ENCODE peak calls at places on chromosomes 1 and 21, in seven cellular contexts. D is IMR-90, P is H9, L is neuronal stem cell, I is mesenchymal stem cell, V is mesendoderm, C is H1. T is an unnamed sample.

GRCh38 chr1:200890818-200891773 is 3.6 kb upstream of the INAVA start:
- DNase-seq in C (no peak), P (peak), I (peak), V (peak), D (peak), L (peak), T (peak)

GRCh38 chr1:23807453-23807852 is 6.9 kb upstream of the GALE start:
- DNase-seq in P (no peak), L (no peak), I (no peak), C (no peak), V (no peak), D (no peak), T (no peak)

GRCh38 chr21:32382108-32382601 is 10.7 kb downstream of the URB1 start:
- DNase-seq in L (no peak), D (peak), C (no peak), P (no peak), I (no peak), V (no peak), T (no peak)

GRCh38 chr21:17514124-17514481 is 1.3 kb downstream of the CXADR start:
- DNase-seq in D (no peak), V (peak), P (peak), C (peak), I (no peak), L (peak), T (no peak)

GRCh38 chr1:232407120-232407519 is 222.8 kb downstream of the SIPA1L2 start:
- DNase-seq in L (no peak), D (no peak), V (no peak), P (no peak), I (no peak), C (no peak), T (no peak)

GRCh38 chr1:9442266-9442846 is 96.9 kb upstream of the SLC25A33 start:
- DNase-seq in C (no peak), P (no peak), V (peak), I (peak), D (peak), L (no peak), T (peak)

GRCh38 chr1:85224734-85225623 is 24.2 kb upstream of the SYDE2 start:
- DNase-seq in D (peak), V (peak), P (peak), I (peak), L (no peak), C (peak), T (peak)

GRCh38 chr1:116448785-116449385 is 75.8 kb downstream of the ATP1A1 start:
- DNase-seq in P (no peak), V (no peak), I (peak), L (no peak), D (peak), C (no peak), T (peak)

GRCh38 chr1:41456847-41457540 is 27.5 kb downstream of the EDN2 start:
- DNase-seq in L (no peak), V (no peak), C (no peak), P (no peak), I (no peak), D (no peak), T (no peak)

GRCh38 chr1:43634729-43635128 is 15.2 kb upstream of the KDM4A start:
- DNase-seq in I (no peak), L (no peak), P (peak), C (no peak), D (no peak), V (peak), T (peak)

GRCh38 chr1:34407140-34407539 is 230.4 kb downstream of the C1orf94 start:
- DNase-seq in L (no peak), P (no peak), V (no peak), I (no peak), C (no peak), D (no peak), T (peak)

GRCh38 chr1:28091043-28091781 is 2.8 kb upstream of the EYA3 start:
- DNase-seq in L (peak), V (peak), I (peak), D (peak), P (peak), C (no peak), T (peak)

GRCh38 chr1:171366099-171366498 is 52.1 kb downstream of the FMO4 start:
- DNase-seq in V (no peak), I (no peak), L (no peak), P (no peak), D (no peak), C (no peak), T (peak)

GRCh38 chr21:41664881-41665765 is 101.7 kb downstream of the RIPK4 start:
- DNase-seq in C (no peak), D (peak), V (no peak), L (no peak), P (no peak), I (no peak), T (no peak)

GRCh38 chr1:20470174-20470573 is 15.8 kb downstream of the CAMK2N1 start:
- DNase-seq in V (no peak), D (no peak), P (no peak), C (no peak), I (no peak), L (no peak), T (no peak)

GRCh38 chr21:45292399-45293213 is 4.9 kb upstream of the POFUT2 start:
- DNase-seq in P (peak), C (peak), D (peak), L (peak), I (peak), V (peak), T (peak)

GRCh38 chr1:84267476-84267875 is 34.0 kb upstream of the SAMD13 start:
- DNase-seq in D (no peak), I (no peak), L (no peak), V (no peak), P (no peak), C (no peak), T (no peak)

GRCh38 chr21:21156919-21157318 is 158.7 kb downstream of the NCAM2 start:
- DNase-seq in V (no peak), C (no peak), L (no peak), D (peak), I (no peak), P (no peak), T (no peak)

GRCh38 chr1:118479351-118479750 is 294.3 kb upstream of the SPAG17 start:
- DNase-seq in L (no peak), P (no peak), V (no peak), D (no peak), C (no peak), I (no peak), T (no peak)

GRCh38 chr1:205421728-205422127 is at the start of gene LEMD1:
- DNase-seq in V (no peak), L (no peak), C (no peak), D (no peak), I (no peak), P (no peak), T (no peak)

GRCh38 chr1:234914606-234915290 is 213.9 kb downstream of the TOMM20 start:
- DNase-seq in P (no peak), V (no peak), L (no peak), D (no peak), I (no peak), C (no peak), T (no peak)

GRCh38 chr1:25561426-25562100 is 18.2 kb downstream of the LDLRAP1 start:
- DNase-seq in L (no peak), D (no peak), I (no peak), V (no peak), P (no peak), C (no peak), T (no peak)

GRCh38 chr1:7218210-7218832 is 433.1 kb downstream of the CAMTA1 start:
- DNase-seq in C (peak), V (peak), L (peak), P (peak), D (peak), I (peak), T (peak)

GRCh38 chr1:177857285-177857684 is 112.6 kb downstream of the SEC16B start:
- DNase-seq in V (no peak), D (no peak), L (no peak), C (no peak), P (no peak), I (no peak), T (no peak)

GRCh38 chr1:2379733-2380404 is 11.5 kb downstream of the MORN1 start:
- DNase-seq in D (no peak), C (no peak), I (no peak), L (no peak), V (no peak), P (no peak), T (no peak)

GRCh38 chr1:27773732-27774445 is 870 bp downstream of the STX12 start:
- DNase-seq in L (peak), P (no peak), C (no peak), V (peak), D (peak), I (peak), T (no peak)

GRCh38 chr1:202162418-202163280 is 2.2 kb upstream of the PTPN7 start:
- DNase-seq in L (no peak), C (no peak), D (no peak), P (peak), V (no peak), I (no peak), T (no peak)

GRCh38 chr1:74652711-74653131 is 20.9 kb downstream of the ERICH3 start:
- DNase-seq in D (peak), V (no peak), L (no peak), I (peak), C (no peak), P (no peak), T (no peak)

GRCh38 chr1:226526801-226527595 is 21.6 kb upstream of the STUM start:
- DNase-seq in L (peak), C (no peak), I (peak), P (peak), D (peak), V (peak), T (peak)

GRCh38 chr1:228097333-228098081 is 5.6 kb downstream of the C1orf35 start:
- DNase-seq in P (peak), L (no peak), D (no peak), I (no peak), C (no peak), V (no peak), T (no peak)

GRCh38 chr1:151799179-151800022 is 5.8 kb downstream of the LINGO4 start:
- DNase-seq in C (no peak), L (no peak), P (peak), D (no peak), V (no peak), I (no peak), T (peak)

GRCh38 chr1:113444857-113445256 is 54.5 kb downstream of the MAGI3 start:
- DNase-seq in V (no peak), C (no peak), P (no peak), D (no peak), I (no peak), L (no peak), T (no peak)

GRCh38 chr1:151620286-151620685 is 8.4 kb downstream of the SNX27 start:
- DNase-seq in L (no peak), P (no peak), V (no peak), I (peak), D (peak), C (no peak), T (no peak)

DNA sequence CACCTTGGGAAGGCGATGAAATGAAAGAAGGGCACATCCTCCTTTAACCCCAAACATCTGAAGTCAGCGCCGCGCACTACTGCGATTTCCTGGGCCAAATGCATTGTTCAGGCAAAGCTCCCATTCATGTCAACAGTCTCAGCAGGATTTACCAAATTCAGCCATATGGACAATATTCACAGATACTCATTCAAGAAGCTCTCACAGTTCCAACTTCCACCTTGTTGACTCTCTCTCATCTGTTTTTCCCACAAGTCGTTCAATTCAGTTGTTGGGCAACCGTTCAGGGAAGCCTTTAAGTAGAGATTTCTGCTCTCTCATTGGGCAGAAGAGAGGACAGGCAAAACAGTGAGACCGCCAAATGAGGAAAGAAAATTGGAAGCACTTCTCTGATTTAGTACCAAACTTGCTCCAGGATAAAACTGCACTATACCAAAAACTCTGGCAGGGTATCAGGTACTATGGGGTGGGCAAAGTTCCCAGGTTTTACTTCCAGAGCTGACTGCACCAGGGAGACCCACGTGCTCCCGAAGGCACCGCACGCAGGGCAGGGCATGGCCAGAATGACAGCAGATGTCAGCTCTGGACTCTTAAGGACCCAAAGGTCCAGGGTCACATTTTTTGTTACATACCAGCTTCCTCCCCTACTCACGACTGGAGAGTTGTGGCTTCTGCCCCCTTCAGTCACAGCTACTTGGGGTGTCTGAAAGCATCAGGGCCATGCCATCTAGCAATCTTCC is 668.8 kb downstream of the KIF26B start:
- DNase-seq in V (no peak), P (no peak), C (no peak), D (no peak), I (no peak), L (no peak), T (no peak)
- H3K18ac ChIP-seq in V (no peak), P (no peak), C (no peak), D (peak), I (no peak), L (no peak), T (peak)

DNA sequence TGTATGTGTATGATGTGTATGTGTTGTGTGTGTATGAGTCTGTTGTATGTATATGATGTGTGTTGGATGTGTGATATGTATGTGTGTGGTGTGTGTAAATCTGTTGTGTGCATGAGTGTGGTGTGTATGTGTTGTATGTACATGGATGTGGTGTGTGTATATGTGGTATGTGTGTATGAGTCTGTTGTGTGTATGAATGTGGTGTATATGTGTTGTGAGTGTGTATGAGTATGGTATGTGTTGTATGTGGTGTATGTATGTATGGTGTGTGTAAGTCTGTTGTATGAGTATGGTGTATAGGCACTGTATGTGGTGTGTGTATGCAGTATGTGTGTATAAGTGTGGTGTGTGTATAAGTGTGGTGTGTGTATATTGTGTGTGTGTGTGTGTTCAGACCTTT is 95.0 kb downstream of the PLXNA2 start:
- DNase-seq in P (no peak), L (no peak), I (no peak), V (no peak), C (no peak), D (no peak), T (no peak)
- H3K18ac ChIP-seq in P (no peak), L (no peak), I (no peak), V (no peak), C (no peak), D (no peak), T (no peak)

GRCh38 chr1:90405726-90406125 is 311.4 kb downstream of the BARHL2 start:
- DNase-seq in P (no peak), V (no peak), L (no peak), C (no peak), D (no peak), I (no peak), T (peak)

GRCh38 chr1:90407737-90408136 is 309.4 kb downstream of the BARHL2 start:
- DNase-seq in C (no peak), L (no peak), I (no peak), P (no peak), V (no peak), D (no peak), T (peak)

GRCh38 chr1:90400121-90400520 is 317.0 kb downstream of the BARHL2 start:
- DNase-seq in L (no peak), V (no peak), C (no peak), I (peak), D (peak), P (no peak), T (no peak)

GRCh38 chr1:90402893-90403849 is 313.9 kb downstream of the BARHL2 start:
- DNase-seq in D (peak), V (peak), L (peak), I (peak), C (peak), P (peak), T (peak)
- H3K18ac ChIP-seq in D (no peak), V (no peak), L (no peak), I (no peak), C (no peak), P (no peak), T (peak)

DNA sequence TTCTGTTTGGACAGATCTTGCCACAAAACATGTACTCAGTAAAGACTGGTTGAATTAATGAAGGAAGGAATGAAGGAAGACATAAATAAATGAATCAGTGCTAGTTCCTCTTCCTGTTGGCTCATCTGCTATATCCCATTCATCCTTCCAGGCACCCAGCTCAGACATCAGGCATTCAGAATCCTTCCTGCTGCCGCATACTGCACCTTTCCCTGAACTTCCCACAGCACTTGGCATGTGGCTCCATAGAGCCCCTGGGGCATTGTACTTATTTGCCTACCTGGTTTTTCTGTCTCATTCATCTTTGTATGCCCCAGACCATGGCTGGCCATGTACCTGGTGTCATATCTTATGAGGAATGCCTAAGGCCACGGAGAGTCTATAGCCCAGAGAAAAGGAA is 34.4 kb upstream of the ZNF648 start:
- DNase-seq in L (no peak), V (no peak), I (no peak), P (no peak), C (no peak), D (no peak), T (peak)
- H3K18ac ChIP-seq in L (no peak), V (no peak), I (no peak), P (no peak), C (no peak), D (no peak), T (no peak)